ENCODE peak calls at places on chromosomes 5 and 9, in five cellular contexts. P is left lung; E is cardiac muscle cell; H is CD8-positive, alpha-beta memory T cell; G is esophagus squamous epithelium. K is an unnamed sample.

GRCh38 chr5:178651046-178651810 is 24.4 kb upstream of the CLK4 start:
- DNase-seq in P (no peak), E (no peak), H (no peak), G (no peak), K (no peak)

GRCh38 chr9:121807918-121808278 is 156.5 kb downstream of the DAB2IP start:
- DNase-seq in P (no peak), E (no peak), H (no peak), G (no peak), K (no peak)

GRCh38 chr5:140587495-140587894 is 22.9 kb downstream of the SLC35A4 start:
- DNase-seq in P (no peak), E (no peak), H (no peak), G (no peak), K (no peak)

GRCh38 chr5:43106290-43106638 is 14.4 kb upstream of the ZNF131 start:
- DNase-seq in P (no peak), E (no peak), H (no peak), G (no peak), K (no peak)

GRCh38 chr9:2142212-2142611 is 127.1 kb downstream of the SMARCA2 start:
- DNase-seq in P (no peak), E (no peak), H (no peak), G (no peak), K (no peak)

GRCh38 chr5:57832873-57833272 is 350.3 kb upstream of the ACTBL2 start:
- DNase-seq in P (no peak), E (no peak), H (no peak), G (no peak), K (no peak)

GRCh38 chr9:98869866-98870265 is 62.4 kb downstream of the GALNT12 start:
- DNase-seq in P (no peak), E (no peak), H (no peak), G (no peak), K (no peak)

GRCh38 chr5:143349127-143349526 is 54.4 kb downstream of the NR3C1 start:
- DNase-seq in P (no peak), E (no peak), H (no peak), G (no peak), K (no peak)

GRCh38 chr5:65808818-65809217 is 86.8 kb downstream of the NLN start:
- DNase-seq in P (no peak), E (no peak), H (no peak), G (no peak), K (no peak)

GRCh38 chr5:16903480-16904300 is 32.4 kb downstream of the MYO10 start:
- DNase-seq in P (no peak), E (no peak), H (no peak), G (no peak), K (no peak)

GRCh38 chr5:179606910-179607448 is 16.5 kb downstream of the HNRNPH1 start:
- DNase-seq in P (no peak), E (no peak), H (no peak), G (no peak), K (peak; percentile 53)

GRCh38 chr9:125203259-125203658 is 2.9 kb downstream of the RABEPK start:
- DNase-seq in P (no peak), E (no peak), H (no peak), G (no peak), K (no peak)

GRCh38 chr5:126422994-126423788 is at the start of gene GRAMD2B:
- DNase-seq in P (peak; percentile 92), E (peak; percentile 93), H (peak; percentile 55), G (peak; percentile 37), K (peak; percentile 96)

GRCh38 chr5:52725065-52725746 is 62.5 kb upstream of the ITGA1 start:
- DNase-seq in P (no peak), E (no peak), H (peak; percentile 33), G (no peak), K (no peak)

GRCh38 chr5:140671472-140672210 is 1.7 kb downstream of the DND1 start:
- DNase-seq in P (no peak), E (no peak), H (no peak), G (no peak), K (no peak)

GRCh38 chr5:114296191-114296590 is 65.7 kb upstream of the KCNN2 start:
- DNase-seq in P (no peak), E (no peak), H (no peak), G (no peak), K (no peak)

GRCh38 chr5:38104497-38105230 is 153.7 kb upstream of the EGFLAM start:
- DNase-seq in P (no peak), E (no peak), H (no peak), G (no peak), K (no peak)

GRCh38 chr9:124256517-124257069 is 1.2 kb upstream of the NEK6 start:
- DNase-seq in P (peak; percentile 60), E (no peak), H (no peak), G (no peak), K (peak; percentile 70)

GRCh38 chr5:142870552-142870951 is 100.4 kb downstream of the ARHGAP26 start:
- DNase-seq in P (no peak), E (no peak), H (no peak), G (no peak), K (no peak)

GRCh38 chr9:124353811-124354274 is 61.4 kb downstream of the PSMB7 start:
- DNase-seq in P (no peak), E (no peak), H (no peak), G (no peak), K (peak; percentile 45)

GRCh38 chr5:33231214-33231710 is 209.5 kb upstream of the TARS1 start:
- DNase-seq in P (no peak), E (no peak), H (no peak), G (no peak), K (no peak)

GRCh38 chr9:108786756-108787663 is 68.8 kb downstream of the ACTL7B start:
- DNase-seq in P (no peak), E (no peak), H (no peak), G (no peak), K (no peak)

GRCh38 chr5:37090123-37090726 is 159.0 kb downstream of the CPLANE1 start:
- DNase-seq in P (no peak), E (no peak), H (no peak), G (no peak), K (no peak)

GRCh38 chr5:58548104-58548503 is 34.8 kb upstream of the RAB3C start:
- DNase-seq in P (no peak), E (no peak), H (no peak), G (no peak), K (no peak)

GRCh38 chr5:77138981-77139380 is 51.9 kb upstream of the ZBED3 start:
- DNase-seq in P (no peak), E (no peak), H (no peak), G (no peak), K (no peak)

GRCh38 chr5:179878222-179879002 is 19.8 kb upstream of the MRNIP start:
- DNase-seq in P (no peak), E (no peak), H (no peak), G (no peak), K (no peak)

GRCh38 chr9:129313331-129313955 is 135.4 kb upstream of the IER5L start:
- DNase-seq in P (no peak), E (no peak), H (no peak), G (no peak), K (peak; percentile 45)

GRCh38 chr5:163569284-163569683 is 63.9 kb downstream of the MAT2B start:
- DNase-seq in P (no peak), E (no peak), H (no peak), G (no peak), K (no peak)

GRCh38 chr5:175417384-175417783 is 26.6 kb downstream of the DRD1 start:
- DNase-seq in P (no peak), E (no peak), H (no peak), G (no peak), K (no peak)

GRCh38 chr5:175418252-175418651 is 25.7 kb downstream of the DRD1 start:
- DNase-seq in P (no peak), E (no peak), H (no peak), G (no peak), K (no peak)

GRCh38 chr5:175410926-175411325 is 33.1 kb downstream of the DRD1 start:
- DNase-seq in P (no peak), E (no peak), H (no peak), G (no peak), K (no peak)

GRCh38 chr5:175420383-175420782 is 23.6 kb downstream of the DRD1 start:
- DNase-seq in P (no peak), E (no peak), H (no peak), G (no peak), K (no peak)

GRCh38 chr5:175415303-175415702 is 28.7 kb downstream of the DRD1 start:
- DNase-seq in P (no peak), E (no peak), H (no peak), G (no peak), K (no peak)
- H3K27ac ChIP-seq in P (no peak overlapping the region), E (no peak overlapping the region), H (no peak overlapping the region), G (no peak overlapping the region), K (no peak overlapping the region)

GRCh38 chr9:33137781-33138264 is 29.3 kb downstream of the B4GALT1 start:
- DNase-seq in P (no peak), E (no peak), H (no peak), G (no peak), K (no peak)
- H3K27ac ChIP-seq in P (peak overlapping the region; percentile 81), E (peak overlapping the region; percentile 72), H (no peak overlapping the region), G (no peak overlapping the region), K (no peak overlapping the region)

GRCh38 chr5:89407053-89407452 is 524.1 kb upstream of the MEF2C start:
- DNase-seq in P (no peak), E (peak; percentile 43), H (no peak), G (no peak), K (no peak)
- H3K27ac ChIP-seq in P (no peak overlapping the region), E (peak overlapping the region; percentile 93), H (no peak overlapping the region), G (no peak overlapping the region), K (no peak overlapping the region)

GRCh38 chr9:87516222-87516930 is 18.7 kb downstream of the DAPK1 start:
- DNase-seq in P (peak; percentile 87), E (no peak), H (no peak), G (no peak), K (peak; percentile 88)
- H3K27ac ChIP-seq in P (peak overlapping the region; percentile 76), E (no peak overlapping the region), H (peak overlapping the region; percentile 20), G (no peak overlapping the region), K (no peak overlapping the region)

GRCh38 chr9:94827584-94828304 is 101.2 kb downstream of the AOPEP start:
- DNase-seq in P (no peak), E (no peak), H (no peak), G (no peak), K (no peak)

GRCh38 chr9:94824913-94825619 is 98.6 kb downstream of the AOPEP start:
- DNase-seq in P (no peak), E (no peak), H (no peak), G (no peak), K (no peak)

GRCh38 chr9:94825620-94825958 is 99.1 kb downstream of the AOPEP start:
- DNase-seq in P (no peak), E (no peak), H (no peak), G (no peak), K (no peak)

GRCh38 chr9:94826044-94826443 is 99.5 kb downstream of the AOPEP start:
- DNase-seq in P (no peak), E (no peak), H (no peak), G (no peak), K (no peak)

GRCh38 chr9:94826644-94827410 is 100.3 kb downstream of the AOPEP start:
- DNase-seq in P (no peak), E (no peak), H (no peak), G (no peak), K (no peak)
- H3K27ac ChIP-seq in P (no peak overlapping the region), E (no peak overlapping the region), H (no peak overlapping the region), G (peak overlapping the region; percentile 13), K (no peak overlapping the region)